ENCODE peak calls at places on chromosomes 7 and 10, in five cellular contexts. U is uterus, I is prostate gland, W is heart left ventricle, P is IMR-90. G is an unnamed sample.

GRCh38 chr7:152176797-152177196 is 151.3 kb downstream of the GALNT11 start:
- DNase-seq in I (no peak), U (no peak), W (no peak), P (no peak), G (no peak)

GRCh38 chr7:11130012-11130411 is 156.3 kb downstream of the PHF14 start:
- DNase-seq in U (no peak), W (no peak), I (no peak), P (peak), G (no peak)

GRCh38 chr10:69335063-69335587 is 56.8 kb downstream of the HK1 start:
- DNase-seq in I (no peak), W (peak), P (no peak), U (no peak), G (no peak)

GRCh38 chr10:118045842-118046490 is 775 bp downstream of the RAB11FIP2 start:
- DNase-seq in W (peak), P (peak), U (peak), I (peak), G (no peak)

GRCh38 chr10:34641913-34642558 is 173.1 kb downstream of the PARD3 start:
- DNase-seq in W (no peak), I (no peak), U (no peak), P (no peak), G (no peak)

GRCh38 chr10:75935650-75936400 is 504.4 kb downstream of the LRMDA start:
- DNase-seq in U (no peak), W (no peak), I (no peak), P (no peak), G (no peak)

GRCh38 chr7:101172005-101172853 is 6.9 kb upstream of the VGF start:
- DNase-seq in I (no peak), W (no peak), U (no peak), P (no peak), G (peak)

GRCh38 chr10:100829103-100829870 is 83.5 kb upstream of the SLF2 start:
- DNase-seq in U (no peak), I (no peak), P (no peak), W (no peak), G (no peak)

GRCh38 chr10:133071801-133072595 is 15.7 kb upstream of the ADGRA1 start:
- DNase-seq in P (no peak), W (no peak), I (no peak), U (no peak), G (no peak)

GRCh38 chr10:61592581-61592980 is 70.1 kb upstream of the CABCOCO1 start:
- DNase-seq in P (no peak), I (no peak), U (no peak), W (no peak), G (no peak)

GRCh38 chr7:16129431-16130126 is 291.8 kb downstream of the CRPPA start:
- DNase-seq in I (no peak), U (no peak), W (no peak), P (peak), G (no peak)

GRCh38 chr7:157946398-157947060 is 609.7 kb downstream of the DNAJB6 start:
- DNase-seq in U (no peak), W (no peak), P (no peak), I (no peak), G (no peak)

GRCh38 chr7:50653116-50653854 is 88.1 kb upstream of the DDC start:
- DNase-seq in P (no peak), U (peak), W (no peak), I (no peak), G (no peak)

GRCh38 chr10:70176441-70176840 is 6.1 kb upstream of the SAR1A start:
- DNase-seq in I (no peak), P (peak), W (no peak), U (no peak), G (no peak)

GRCh38 chr7:27149817-27150567 is 2.4 kb downstream of the HOXA3 start:
- DNase-seq in P (no peak), U (peak), W (peak), I (peak), G (peak)

GRCh38 chr10:128995676-128996075 is 471.4 kb upstream of the MGMT start:
- DNase-seq in P (no peak), U (no peak), W (no peak), I (no peak), G (no peak)

GRCh38 chr7:102933763-102934162 is 21.0 kb downstream of the LRRC17 start:
- DNase-seq in U (peak), P (peak), I (peak), W (peak), G (peak)

GRCh38 chr10:116665541-116666125 is 44.9 kb downstream of the PNLIPRP2 start:
- DNase-seq in P (peak), I (no peak), W (no peak), U (peak), G (peak)

GRCh38 chr7:4472739-4473138 is 209.4 kb upstream of the FOXK1 start:
- DNase-seq in I (no peak), P (no peak), U (no peak), W (no peak), G (no peak)

GRCh38 chr7:28151965-28152364 is 28.6 kb downstream of the JAZF1 start:
- DNase-seq in W (no peak), I (no peak), P (peak), U (no peak), G (no peak)

GRCh38 chr10:90890347-90890746 is 18.6 kb downstream of the RPP30 start:
- DNase-seq in I (no peak), U (no peak), P (peak), W (no peak), G (no peak)

GRCh38 chr7:144835166-144835611 is 664 bp downstream of the TPK1 start:
- DNase-seq in I (peak), U (peak), P (peak), W (peak), G (no peak)

GRCh38 chr10:613217-613616 is 76.3 kb downstream of the DIP2C start:
- DNase-seq in U (no peak), P (no peak), I (peak), W (peak), G (peak)

GRCh38 chr7:94087664-94088352 is 83.7 kb upstream of the BET1 start:
- DNase-seq in U (no peak), I (peak), P (peak), W (peak), G (peak)

GRCh38 chr10:88455831-88456230 is 127.3 kb downstream of the RNLS start:
- DNase-seq in P (no peak), I (no peak), U (no peak), W (no peak), G (no peak)

GRCh38 chr7:65953890-65954289 is 28.1 kb downstream of the GUSB start:
- DNase-seq in P (no peak), W (no peak), I (no peak), U (no peak), G (no peak)

GRCh38 chr10:61990761-61991135 is 89.2 kb downstream of the ARID5B start:
- DNase-seq in W (no peak), I (no peak), P (no peak), U (no peak), G (no peak)

GRCh38 chr10:61187601-61188000 is 243.6 kb upstream of the RHOBTB1 start:
- DNase-seq in U (no peak), W (no peak), I (no peak), P (no peak), G (no peak)

GRCh38 chr10:75165684-75166622 is 44.6 kb upstream of the VDAC2 start:
- DNase-seq in I (no peak), W (no peak), U (no peak), P (peak), G (no peak)

GRCh38 chr10:52212062-52212461 is 102.0 kb upstream of the DKK1 start:
- DNase-seq in P (peak), U (peak), W (no peak), I (no peak), G (peak)

GRCh38 chr7:19772323-19772722 is 1.1 kb downstream of the TMEM196 start:
- DNase-seq in U (no peak), W (no peak), I (no peak), P (no peak), G (no peak)

GRCh38 chr10:87092861-87093460 is 1.7 kb downstream of the GLUD1 start:
- DNase-seq in W (no peak), U (no peak), I (peak), P (peak), G (peak)

GRCh38 chr7:4307645-4308590 is 374.2 kb upstream of the FOXK1 start:
- DNase-seq in W (no peak), U (no peak), I (no peak), P (no peak), G (no peak)

GRCh38 chr10:58514102-58514472 is 1.4 kb downstream of the BICC1 start:
- DNase-seq in U (no peak), I (no peak), W (no peak), P (no peak), G (no peak)

GRCh38 chr10:98246911-98247820 is 20.8 kb downstream of the LOXL4 start:
- DNase-seq in W (no peak), U (no peak), P (peak), I (no peak), G (no peak)

GRCh38 chr10:87691515-87692070 is 31.9 kb downstream of the PAPSS2 start:
- DNase-seq in P (no peak), I (no peak), U (no peak), W (no peak), G (no peak)

GRCh38 chr7:151341357-151342101 is at the start of gene NUB1:
- DNase-seq in U (peak), I (peak), P (peak), W (peak), G (peak)

GRCh38 chr7:96321670-96322372 is at the start of gene SLC25A13:
- DNase-seq in P (peak), U (peak), W (peak), I (peak), G (peak)
- TF ChIP-seq POLR2A in P (peak), U (peak), W (peak), I (peak), G (peak)

DNA sequence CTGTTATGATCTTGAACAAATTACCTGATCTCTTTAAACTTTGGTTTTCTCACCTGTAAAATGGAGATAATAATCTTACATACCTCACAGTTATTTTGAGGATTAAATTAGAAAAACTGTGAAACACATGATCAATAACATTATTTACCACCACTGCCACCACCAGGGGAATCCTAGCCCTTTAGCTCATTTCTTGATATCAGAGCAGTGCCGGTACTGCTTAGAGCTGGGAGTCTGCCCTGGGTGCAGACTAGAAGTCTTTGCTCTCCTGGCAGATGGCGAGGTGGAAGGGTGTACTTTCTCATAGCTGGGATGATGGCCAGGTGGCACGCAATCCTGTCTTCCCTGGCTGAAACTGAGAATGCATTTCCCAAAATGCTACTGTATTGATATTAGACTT is 12.7 kb upstream of the EFCAB10 start:
- DNase-seq in W (no peak), P (no peak), I (peak), U (no peak), G (peak)
- TF ChIP-seq POLR2A in W (no peak), P (no peak), I (no peak), U (no peak), G (no peak)

GRCh38 chr10:13001887-13002212 is 337 bp upstream of the CCDC3 start:
- DNase-seq in U (no peak), I (no peak), W (no peak), P (no peak), G (no peak)

GRCh38 chr10:13000431-13000830 is 1.1 kb downstream of the CCDC3 start:
- DNase-seq in U (no peak), I (no peak), W (no peak), P (no peak), G (no peak)

GRCh38 chr10:13001041-13001886 is at the start of gene CCDC3:
- DNase-seq in P (no peak), U (peak), I (peak), W (peak), G (peak)

GRCh38 chr10:13003781-13004180 is 2.3 kb upstream of the CCDC3 start:
- DNase-seq in P (no peak), I (no peak), W (no peak), U (no peak), G (no peak)

GRCh38 chr10:13003004-13003403 is 1.5 kb upstream of the CCDC3 start:
- DNase-seq in W (no peak), U (no peak), I (no peak), P (peak), G (no peak)
- TF ChIP-seq POLR2A in W (no peak), U (no peak), I (no peak), P (no peak), G (no peak)

DNA sequence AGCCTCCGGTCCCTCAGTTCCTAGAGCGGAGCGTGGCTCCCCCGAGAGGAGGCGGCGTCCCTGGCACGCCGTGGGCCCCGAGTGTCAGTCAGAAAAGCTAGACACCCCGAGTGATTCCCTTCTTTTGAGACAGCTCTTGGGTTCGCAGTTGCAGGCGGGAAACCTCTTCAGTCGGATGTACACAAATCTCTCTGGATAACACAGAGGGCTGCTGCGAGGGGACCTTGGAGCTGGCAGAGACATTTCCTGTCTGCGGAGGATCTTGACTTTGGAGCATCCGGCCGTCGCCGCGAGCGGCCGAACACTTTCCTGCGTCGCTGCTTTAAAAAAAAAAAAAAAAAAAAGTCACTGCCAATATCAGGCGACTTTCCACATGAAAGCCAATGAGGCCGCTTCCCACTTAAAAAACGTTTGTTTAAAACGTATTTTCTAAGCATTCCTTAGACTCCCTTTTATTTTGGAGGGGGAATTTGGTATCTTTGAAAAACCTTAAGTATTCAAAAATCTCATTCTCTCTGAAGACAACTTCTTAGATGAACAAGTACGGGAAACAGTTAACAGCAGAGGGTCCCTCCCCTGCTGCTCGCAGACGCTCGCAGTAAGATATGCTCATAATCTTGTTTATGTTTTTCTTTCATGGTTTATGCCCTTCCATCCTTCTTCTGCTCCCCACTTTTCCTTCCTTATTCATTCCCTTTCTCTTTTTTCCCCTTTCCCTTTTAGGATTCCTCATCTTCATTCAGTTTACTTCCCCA is 9.9 kb downstream of the HHEX start:
- DNase-seq in I (no peak), P (peak), W (peak), U (no peak), G (peak)
- TF ChIP-seq POLR2A in I (no peak), P (no peak), W (no peak), U (no peak), G (no peak)

G was measured in body of pancreas.